ENCODE peak calls at places on chromosomes 12 and 14, in five cellular contexts. Q, L, P, E and G are unnamed samples. For H3K27me3, the result is how much of the 10 kb centered on the place peaks cover.

GRCh38 chr14:37376944-37377609 is 179.3 kb downstream of the MIPOL1 start:
- DNase-seq in E (no peak), P (no peak), Q (no peak), L (no peak), G (peak)

GRCh38 chr14:55514819-55515470 is 65.1 kb upstream of the KTN1 start:
- DNase-seq in Q (peak), P (no peak), E (no peak), L (no peak), G (peak)

GRCh38 chr12:12224240-12224940 is 42.5 kb downstream of the LRP6 start:
- DNase-seq in E (no peak), Q (no peak), L (no peak), P (no peak), G (no peak)

GRCh38 chr12:112627851-112628250 is 163.7 kb upstream of the RPH3A start:
- DNase-seq in L (no peak), P (no peak), E (no peak), Q (no peak), G (no peak)

GRCh38 chr12:6426882-6427671 is 17.7 kb upstream of the CD27 start:
- DNase-seq in L (no peak), P (no peak), E (no peak), Q (no peak), G (no peak)

GRCh38 chr14:99549684-99550083 is 54.3 kb downstream of the CCDC85C start:
- DNase-seq in L (no peak), Q (no peak), E (no peak), P (no peak), G (no peak)

GRCh38 chr12:464484-465267 is 4.9 kb downstream of the B4GALNT3 start:
- DNase-seq in Q (no peak), E (no peak), L (no peak), P (no peak), G (peak)

GRCh38 chr14:102532204-102532658 is 22.7 kb upstream of the ANKRD9 start:
- DNase-seq in E (no peak), Q (peak), P (no peak), L (no peak), G (peak)

GRCh38 chr12:49885118-49885517 is 18.6 kb downstream of the FAIM2 start:
- DNase-seq in E (peak), P (no peak), Q (no peak), L (no peak), G (no peak)

GRCh38 chr14:104970231-104971068 is 7.7 kb downstream of the AHNAK2 start:
- DNase-seq in L (peak), P (no peak), Q (peak), E (peak), G (peak)

GRCh38 chr12:109134186-109134917 is 18.0 kb downstream of the ACACB start:
- DNase-seq in E (peak), P (peak), L (peak), Q (no peak), G (peak)

GRCh38 chr12:106248849-106249371 is 1.1 kb upstream of the CKAP4 start:
- DNase-seq in P (no peak), Q (peak), L (no peak), E (no peak), G (peak)

GRCh38 chr12:6465467-6466183 is 4.9 kb downstream of the VAMP1 start:
- DNase-seq in Q (peak), L (no peak), E (peak), P (peak), G (peak)

GRCh38 chr12:131312793-131313545 is 359.3 kb downstream of the ADGRD1 start:
- DNase-seq in P (no peak), E (no peak), L (no peak), Q (no peak), G (no peak)

GRCh38 chr14:90726656-90727055 is 89.6 kb downstream of the TTC7B start:
- DNase-seq in P (peak), L (peak), E (peak), Q (peak), G (peak)

GRCh38 chr14:95055318-95055717 is 102.0 kb downstream of the DICER1 start:
- DNase-seq in L (peak), P (no peak), Q (no peak), E (no peak), G (no peak)

GRCh38 chr14:98093111-98093510 is 1178.9 kb downstream of the BCL11B start:
- DNase-seq in L (no peak), P (no peak), E (peak), Q (no peak), G (no peak)

GRCh38 chr14:32473476-32473875 is 144.4 kb downstream of the AKAP6 start:
- DNase-seq in E (no peak), Q (no peak), P (peak), L (no peak), G (peak)
- H3K27me3 ChIP-seq in E (under half), Q (under half), P (under half), L (under half), G (under half)

DNA sequence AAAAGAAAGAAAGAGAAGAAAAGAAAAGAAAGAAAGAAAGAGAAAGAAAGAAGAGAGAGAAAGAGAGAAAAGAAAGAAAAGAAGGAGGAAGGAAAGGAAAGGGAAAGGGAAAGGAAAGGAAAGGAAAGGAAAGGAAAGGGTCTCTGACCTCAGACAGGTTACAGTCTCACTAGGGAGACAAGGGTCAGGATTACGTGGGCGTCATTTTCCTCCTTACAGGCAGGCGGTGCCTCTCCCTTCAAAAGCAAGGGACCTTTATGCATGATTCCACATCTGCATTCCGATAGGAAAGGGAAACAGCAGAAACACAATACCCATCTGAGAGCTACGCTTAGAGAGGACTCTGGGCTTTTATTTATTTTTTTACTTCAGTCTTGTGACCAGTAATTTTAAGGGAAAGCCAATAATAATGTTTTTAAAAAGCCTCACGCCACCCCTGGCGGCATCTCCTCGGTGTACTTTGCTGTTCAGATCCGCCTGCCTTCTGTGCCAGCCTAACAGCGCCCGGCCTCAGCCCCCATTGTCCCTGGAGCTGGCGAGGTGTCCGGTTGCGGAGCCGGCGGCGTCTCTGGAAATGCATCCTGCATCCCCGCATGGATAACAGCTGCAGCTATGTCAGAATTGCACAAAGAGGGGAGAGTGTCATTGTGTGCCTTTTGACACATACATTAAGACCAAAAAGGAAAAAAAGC is 882 bp upstream of the HIP1R start:
- DNase-seq in P (peak), E (peak), L (peak), Q (peak), G (peak)
- TF ChIP-seq CTCF in P (peak), E (peak), L (no peak), Q (peak), G (peak)

GRCh38 chr12:57242329-57242690 is 8.7 kb downstream of the STAC3 start:
- DNase-seq in P (peak), E (no peak), L (peak), Q (no peak), G (no peak)
- H3K27me3 ChIP-seq in P (under half), E (half or more), L (under half), Q (under half), G (under half)

GRCh38 chr14:21933681-21934080 is 260.1 kb upstream of the OR4E1 start:
- DNase-seq in P (no peak), L (no peak), E (no peak), Q (no peak), G (peak)
- TF ChIP-seq CTCF in P (peak), L (no peak), E (peak), Q (peak), G (peak)

DNA sequence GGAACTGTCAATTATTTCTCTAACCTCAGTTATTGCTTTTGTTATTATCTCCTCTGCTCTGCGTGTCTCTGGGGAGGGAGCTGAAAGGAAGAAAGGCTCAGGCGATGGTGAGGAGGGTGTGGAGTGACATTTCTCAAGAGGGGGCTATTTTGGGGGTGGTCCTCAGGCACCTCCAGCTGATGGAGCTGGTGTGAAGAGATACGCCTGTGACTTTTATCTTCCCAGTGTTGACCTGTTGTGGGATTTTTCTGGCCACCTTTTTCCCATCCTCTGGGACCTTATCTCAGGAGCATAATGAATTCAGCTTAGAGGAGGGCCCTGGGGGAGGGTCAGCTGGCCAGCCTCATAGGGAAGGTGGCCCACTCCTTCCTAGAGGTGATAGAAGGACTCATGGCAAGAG is 26.4 kb downstream of the KCNA5 start:
- DNase-seq in E (no peak), Q (no peak), P (no peak), L (no peak), G (no peak)
- H3K27me3 ChIP-seq in E (under half), Q (under half), P (under half), L (under half), G (under half)

GRCh38 chr12:124498870-124499753 is 68.3 kb downstream of the NCOR2 start:
- DNase-seq in Q (peak), E (no peak), P (no peak), L (no peak), G (peak)
- TF ChIP-seq CTCF in Q (peak), E (peak), P (no peak), L (no peak), G (peak)